ENCODE peak calls at places on chromosomes 3 and 15, in seven cellular contexts. B is astrocyte of the spinal cord; E is A172; X is stimulated activated naive B cell treated with anti-CD40 and anti-IgM and Interleukin-4, amounts not matched to agents 10 μg/mL and 1 μg/mL and 100 μg/mL, for 72 hours; Q is T-helper 9 cell; F is GM20000; N is OCI-LY7. D is an unnamed sample.

GRCh38 chr3:119319311-119319710 is 25.1 kb downstream of the ARHGAP31 start:
- DNase-seq in E (no peak), B (no peak), N (no peak), F (no peak), Q (no peak), X (no peak), D (no peak)

GRCh38 chr3:57512174-57512573 is 32.0 kb downstream of the DNAH12 start:
- DNase-seq in Q (no peak), E (no peak), F (no peak), N (no peak), B (peak), X (no peak), D (no peak)

GRCh38 chr15:39511915-39512260 is 69.0 kb upstream of the THBS1 start:
- DNase-seq in N (no peak), E (peak), X (no peak), Q (no peak), B (peak), F (no peak), D (no peak)

GRCh38 chr3:107542665-107543064 is 19.9 kb downstream of the BBX start:
- DNase-seq in F (no peak), E (no peak), N (no peak), Q (no peak), B (no peak), X (no peak), D (no peak)

GRCh38 chr3:197023998-197024651 is 5.5 kb downstream of the MELTF start:
- DNase-seq in Q (no peak), F (peak), B (no peak), X (no peak), E (no peak), N (no peak), D (no peak)

GRCh38 chr3:197270558-197271317 is 27.7 kb downstream of the DLG1 start:
- DNase-seq in E (no peak), B (no peak), Q (no peak), F (no peak), N (no peak), X (no peak), D (no peak)

GRCh38 chr3:57918123-57918837 is 89.9 kb upstream of the FLNB start:
- DNase-seq in F (no peak), N (no peak), B (peak), X (no peak), Q (no peak), E (peak), D (no peak)

GRCh38 chr3:30356901-30357753 is 249.3 kb upstream of the TGFBR2 start:
- DNase-seq in B (peak), E (no peak), Q (no peak), X (no peak), F (no peak), N (no peak), D (no peak)

GRCh38 chr3:38960953-38961622 is 90.7 kb downstream of the SCN11A start:
- DNase-seq in N (peak), E (peak), X (no peak), F (peak), B (peak), Q (peak), D (peak)

GRCh38 chr3:7728566-7729519 is 772.8 kb upstream of the LMCD1 start:
- DNase-seq in X (no peak), E (no peak), B (no peak), N (no peak), Q (no peak), F (no peak), D (no peak)

GRCh38 chr3:52154135-52155094 is at the start of gene POC1A:
- DNase-seq in E (peak), Q (peak), B (peak), F (peak), X (peak), N (peak), D (peak)

GRCh38 chr3:197374951-197375560 is 76.6 kb upstream of the DLG1 start:
- DNase-seq in B (no peak), X (no peak), N (no peak), E (no peak), Q (no peak), F (no peak), D (no peak)

GRCh38 chr15:63244399-63244798 is 33.0 kb upstream of the APH1B start:
- DNase-seq in B (peak), N (no peak), E (peak), Q (no peak), X (no peak), F (no peak), D (no peak)

GRCh38 chr3:169953462-169954141 is 13.0 kb upstream of the SEC62 start:
- DNase-seq in Q (no peak), X (no peak), E (no peak), B (no peak), F (no peak), N (no peak), D (no peak)

GRCh38 chr3:43872901-43873300 is 182.2 kb downstream of the ABHD5 start:
- DNase-seq in B (peak), F (no peak), Q (no peak), N (no peak), X (no peak), E (peak), D (no peak)

GRCh38 chr3:170868577-170869239 is 1.3 kb downstream of the RPL22L1 start:
- DNase-seq in N (no peak), Q (no peak), E (no peak), B (no peak), X (no peak), F (no peak), D (no peak)

GRCh38 chr3:156160653-156161052 is 40.3 kb downstream of the KCNAB1 start:
- DNase-seq in E (no peak), B (peak), Q (no peak), X (no peak), N (no peak), F (peak), D (peak)

GRCh38 chr3:115194461-115194860 is 47.4 kb upstream of the ZBTB20 start:
- DNase-seq in E (no peak), Q (no peak), N (no peak), B (peak), X (no peak), F (no peak), D (no peak)

D was measured in NCI-H1105 treated with DMSO at 0.1 percent for 48 hours.